ENCODE peak calls at places on chromosomes 4 and X, in nine cellular contexts. C, K, I, H, T, L, F, E and V are unnamed samples.

GRCh38 chr4:1318488-1319213 is 28.4 kb upstream of the UVSSA start:
- DNase-seq in E (no peak), I (peak), K (no peak), C (peak), T (peak), L (no peak), H (no peak), F (no peak), V (no peak)

GRCh38 chrX:18172970-18173369 is 47.7 kb downstream of the BEND2 start:
- DNase-seq in L (no peak), T (no peak), E (no peak), K (no peak), C (no peak), F (no peak), H (no peak), I (no peak), V (no peak)

GRCh38 chrX:50606300-50606950 is 135.8 kb upstream of the DGKK start:
- DNase-seq in E (no peak), C (no peak), K (no peak), T (no peak), H (no peak), L (no peak), F (no peak), I (no peak), V (no peak)

GRCh38 chr4:150133605-150134004 is 55.4 kb downstream of the DCLK2 start:
- DNase-seq in K (no peak), E (no peak), C (no peak), F (no peak), H (no peak), L (peak), T (no peak), I (no peak), V (no peak)

GRCh38 chrX:14476169-14476568 is 53.2 kb upstream of the GLRA2 start:
- DNase-seq in C (no peak), T (no peak), E (no peak), K (peak), F (no peak), L (peak), H (no peak), I (no peak), V (no peak)

GRCh38 chrX:29617725-29618124 is 597.6 kb upstream of the MAGEB2 start:
- DNase-seq in K (no peak), L (peak), F (no peak), E (no peak), H (no peak), I (no peak), T (peak), C (no peak), V (no peak)

GRCh38 chrX:10089378-10089795 is 67.4 kb upstream of the CLCN4 start:
- DNase-seq in L (no peak), F (no peak), K (no peak), I (no peak), T (no peak), H (no peak), E (no peak), C (no peak), V (no peak)

GRCh38 chr4:127622923-127623754 is 9.6 kb upstream of the INTU start:
- DNase-seq in F (no peak), C (peak), T (peak), K (no peak), I (peak), L (peak), E (no peak), H (no peak), V (no peak)

GRCh38 chr4:82786004-82786400 is 12.6 kb downstream of the SCD5 start:
- DNase-seq in I (no peak), L (no peak), C (no peak), F (no peak), T (no peak), H (no peak), E (no peak), K (no peak), V (no peak)

GRCh38 chr4:112251044-112251632 is 19.6 kb downstream of the AP1AR start:
- DNase-seq in L (peak), H (no peak), F (no peak), E (no peak), K (no peak), T (no peak), C (no peak), I (no peak), V (no peak)

GRCh38 chrX:128396601-128397000 is 344.4 kb upstream of the ACTRT1 start:
- DNase-seq in K (no peak), F (no peak), I (no peak), H (no peak), E (no peak), L (no peak), T (no peak), C (no peak), V (no peak)

GRCh38 chr4:138405934-138406567 is 163.9 kb upstream of the SLC7A11 start:
- DNase-seq in F (no peak), E (no peak), L (peak), K (no peak), C (no peak), I (no peak), T (no peak), H (no peak), V (no peak)

GRCh38 chr4:183765121-183765990 is 106.3 kb downstream of the TRAPPC11 start:
- DNase-seq in L (no peak), T (no peak), F (no peak), I (peak), K (no peak), H (no peak), E (no peak), C (no peak), V (no peak)

GRCh38 chr4:118745357-118745756 is 60.2 kb downstream of the METTL14 start:
- DNase-seq in K (no peak), I (no peak), H (no peak), F (no peak), C (no peak), E (no peak), T (no peak), L (no peak), V (no peak)

GRCh38 chrX:37348237-37349130 is 680 bp upstream of the PRRG1 start:
- DNase-seq in T (no peak), L (peak), C (no peak), K (no peak), I (no peak), H (no peak), F (no peak), E (no peak), V (no peak)

GRCh38 chr4:156803056-156803455 is 168.5 kb downstream of the PDGFC start:
- DNase-seq in K (no peak), H (no peak), C (no peak), E (no peak), F (no peak), I (no peak), L (peak), T (no peak), V (no peak)

GRCh38 chrX:9573282-9574106 is 108.6 kb downstream of the TBL1X start:
- DNase-seq in F (no peak), K (no peak), C (peak), T (no peak), H (no peak), I (no peak), E (no peak), L (no peak), V (no peak)

GRCh38 chr4:177569443-177569842 is 127.2 kb upstream of the AGA start:
- DNase-seq in H (no peak), K (no peak), I (no peak), C (no peak), T (no peak), F (no peak), L (peak), E (no peak), V (no peak)

GRCh38 chr4:145716200-145716599 is 36.3 kb downstream of the C4orf51 start:
- DNase-seq in L (peak), T (no peak), E (no peak), F (no peak), I (no peak), K (no peak), C (no peak), H (no peak), V (no peak)

GRCh38 chr4:119300072-119300387 is 21.9 kb downstream of the FABP2 start:
- DNase-seq in T (peak), L (peak), I (peak), C (peak), E (no peak), H (no peak), F (no peak), K (no peak), V (no peak)

GRCh38 chr4:180160195-180160985 is 2082.8 kb upstream of the TENM3 start:
- DNase-seq in F (no peak), L (no peak), K (no peak), T (no peak), H (no peak), E (no peak), C (no peak), I (no peak), V (no peak)

GRCh38 chr4:7388627-7389026 is 46.1 kb downstream of the PSAPL1 start:
- DNase-seq in T (no peak), C (no peak), E (no peak), I (no peak), L (no peak), H (no peak), F (no peak), K (no peak), V (no peak)

GRCh38 chr4:181820518-181820917 is 422.7 kb upstream of the TENM3 start:
- DNase-seq in F (no peak), I (peak), C (no peak), L (no peak), H (no peak), K (no peak), E (no peak), T (no peak), V (no peak)

GRCh38 chr4:142846729-142847606 is 867 bp upstream of the INPP4B start:
- DNase-seq in I (peak), C (peak), E (peak), H (peak), K (peak), T (peak), L (peak), F (no peak), V (no peak)

GRCh38 chr4:74032064-74032463 is 6.4 kb downstream of the CXCL3 start:
- DNase-seq in I (no peak), K (no peak), F (no peak), C (no peak), E (no peak), L (no peak), H (no peak), T (no peak), V (no peak)

GRCh38 chrX:2689773-2690666 is 1.1 kb upstream of the CD99 start:
- DNase-seq in E (no peak), T (no peak), F (no peak), C (peak), H (no peak), I (no peak), L (no peak), K (no peak), V (no peak)

GRCh38 chrX:318739-319578 is at the start of gene GTPBP6:
- DNase-seq in L (peak), E (peak), C (peak), K (peak), F (peak), I (peak), T (peak), H (peak), V (peak)

GRCh38 chr4:76514087-76514486 is 79.1 kb downstream of the SHROOM3 start:
- DNase-seq in I (no peak), H (no peak), K (no peak), T (no peak), F (no peak), C (no peak), E (no peak), L (no peak), V (no peak)

GRCh38 chrX:134673123-134673522 is 14.9 kb upstream of the PLAC1 start:
- DNase-seq in F (no peak), E (no peak), K (no peak), L (no peak), I (no peak), T (no peak), C (no peak), H (no peak), V (no peak)

GRCh38 chr4:126784966-126785580 is 847.7 kb upstream of the INTU start:
- DNase-seq in T (no peak), H (no peak), F (no peak), I (no peak), C (no peak), K (no peak), E (no peak), L (no peak), V (no peak)

GRCh38 chr4:169033660-169034059 is 23.6 kb upstream of the CBR4 start:
- DNase-seq in L (no peak), F (no peak), I (no peak), T (peak), K (no peak), E (no peak), C (peak), H (no peak), V (no peak)

GRCh38 chrX:115013705-115014104 is 3.7 kb downstream of the IL13RA2 start:
- DNase-seq in H (no peak), F (no peak), K (no peak), L (peak), C (no peak), I (no peak), E (no peak), T (no peak), V (no peak)

GRCh38 chr4:36385951-36386561 is 104.6 kb downstream of the DTHD1 start:
- DNase-seq in C (no peak), F (peak), K (no peak), L (no peak), T (no peak), I (no peak), H (no peak), E (no peak), V (peak)

GRCh38 chr4:93827272-93827947 is 1.1 kb upstream of the ATOH1 start:
- DNase-seq in F (no peak), C (peak), H (no peak), T (peak), K (no peak), L (no peak), E (no peak), I (peak), V (no peak)